ENCODE peak calls at places on chromosomes 11 and 22, in four cellular contexts. M is GM12878, Z is K562, J is WTC11. B is an unnamed sample.

GRCh38 chr11:24234822-24235508 is 261.9 kb upstream of the LUZP2 start:
- DNase-seq in J (no peak), Z (no peak), M (no peak), B (no peak)

GRCh38 chr22:23750744-23751440 is at the start of gene ZNF70:
- DNase-seq in M (no peak), Z (peak), J (peak), B (peak)

GRCh38 chr11:64638017-64638664 is 47.1 kb downstream of the SLC22A12 start:
- DNase-seq in M (no peak), J (peak), Z (peak), B (no peak)

GRCh38 chr11:67288452-67289225 is 464 bp upstream of the ANKRD13D start:
- DNase-seq in M (peak), J (peak), Z (peak), B (peak)

GRCh38 chr11:32366671-32367070 is 68.7 kb downstream of the WT1 start:
- DNase-seq in M (no peak), J (no peak), Z (no peak), B (no peak)

GRCh38 chr11:60971520-60971919 is at the start of gene CD6:
- DNase-seq in M (no peak), J (no peak), Z (no peak), B (no peak)

GRCh38 chr11:68380786-68381622 is 68.6 kb downstream of the LRP5 start:
- DNase-seq in Z (no peak), J (no peak), M (no peak), B (no peak)

GRCh38 chr11:107819361-107820014 is 39.1 kb downstream of the SLC35F2 start:
- DNase-seq in J (no peak), M (no peak), Z (no peak), B (no peak)

GRCh38 chr11:12246169-12246568 is 131.2 kb upstream of the PARVA start:
- DNase-seq in J (no peak), M (no peak), Z (no peak), B (no peak)

GRCh38 chr11:126476256-126476970 is 120.9 kb downstream of the ST3GAL4 start:
- DNase-seq in J (no peak), M (no peak), Z (no peak), B (no peak)

GRCh38 chr11:129853508-129854228 is 38.0 kb downstream of the TMEM45B start:
- DNase-seq in Z (no peak), M (no peak), J (no peak), B (peak)

GRCh38 chr22:26470807-26471206 is 12.8 kb downstream of the HPS4 start:
- DNase-seq in M (no peak), Z (no peak), J (no peak), B (no peak)

GRCh38 chr22:49918911-49919881 is 762 bp downstream of the CRELD2 start:
- DNase-seq in M (no peak), Z (no peak), J (no peak), B (no peak)

GRCh38 chr11:47233051-47233450 is 15.6 kb downstream of the ACP2 start:
- DNase-seq in J (no peak), Z (no peak), M (no peak), B (no peak)

GRCh38 chr11:32418836-32419235 is 16.5 kb downstream of the WT1 start:
- DNase-seq in Z (no peak), J (no peak), M (no peak), B (no peak)

GRCh38 chr22:23101524-23101923 is 31.2 kb downstream of the GNAZ start:
- DNase-seq in Z (no peak), J (no peak), M (no peak), B (no peak)

GRCh38 chr11:125402436-125402835 is 93.6 kb downstream of the FEZ1 start:
- DNase-seq in M (no peak), Z (no peak), J (no peak), B (no peak)

GRCh38 chr11:60125962-60126585 is 37.6 kb downstream of the MS4A2 start:
- DNase-seq in J (no peak), M (no peak), Z (no peak), B (peak)

GRCh38 chr11:66048525-66049313 is at the start of gene GAL3ST3:
- DNase-seq in J (peak), M (no peak), Z (no peak), B (no peak)

GRCh38 chr11:28072321-28072720 is 35.6 kb downstream of the KIF18A start:
- DNase-seq in J (no peak), Z (no peak), M (no peak), B (no peak)

GRCh38 chr11:9092846-9093778 is 1.7 kb upstream of the SCUBE2 start:
- DNase-seq in Z (no peak), J (no peak), M (no peak), B (no peak)

GRCh38 chr11:102312656-102313055 is 4.6 kb upstream of the BIRC3 start:
- DNase-seq in J (no peak), M (no peak), Z (no peak), B (no peak)

GRCh38 chr22:21939392-21940319 is 13.0 kb downstream of the PPM1F start:
- DNase-seq in M (no peak), Z (no peak), J (no peak), B (no peak)

DNA sequence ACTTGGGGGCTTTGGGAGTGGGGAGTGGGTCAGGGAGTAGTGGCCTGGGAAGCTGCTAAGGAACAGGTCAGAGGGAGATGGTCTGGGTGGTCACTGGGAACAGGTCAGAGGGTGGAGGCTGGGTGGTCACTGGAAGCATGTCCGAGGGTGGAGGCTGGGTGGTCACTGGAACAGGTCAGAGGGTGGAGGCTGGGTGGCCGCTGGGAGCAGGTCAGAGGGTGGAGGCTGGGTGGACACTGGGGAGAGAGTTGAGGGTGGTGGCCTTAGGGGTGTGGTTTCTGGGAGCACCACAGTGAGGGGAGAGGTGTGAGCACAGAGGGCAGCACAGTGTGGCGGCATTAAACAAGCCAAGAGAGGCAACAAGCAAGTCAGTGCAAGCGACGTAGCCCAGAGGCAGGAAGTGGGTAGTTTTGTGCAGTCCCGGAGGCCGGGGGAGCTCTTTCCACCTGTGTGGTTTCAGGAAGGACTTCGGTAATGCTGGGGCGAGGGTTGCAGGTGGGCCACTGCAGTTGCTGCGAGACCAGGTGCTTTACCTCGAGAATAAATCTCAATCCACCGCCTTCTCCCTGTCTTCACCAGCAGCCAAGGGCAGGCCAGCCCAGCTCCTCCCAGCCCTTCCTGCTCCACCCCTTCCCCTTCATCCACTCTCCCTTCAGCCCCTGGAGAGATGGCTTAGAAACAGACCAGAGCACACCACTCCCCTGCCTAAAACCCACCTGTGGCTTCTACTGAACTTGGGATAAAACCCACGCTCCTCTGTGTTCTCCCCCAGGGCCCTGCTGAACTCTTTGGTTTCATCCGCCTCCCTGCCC is 3.2 kb upstream of the CACNA1I start:
- DNase-seq in Z (no peak), J (no peak), M (no peak), B (no peak)
- TF ChIP-seq ETV6 in Z (no peak), J (no peak), M (no peak), B (no peak)

GRCh38 chr22:44888491-44888941 is 121.3 kb downstream of the PHF21B start:
- DNase-seq in M (no peak), Z (no peak), J (peak), B (no peak)
- TF ChIP-seq ETV6 in M (no peak), Z (no peak), J (no peak), B (no peak)

GRCh38 chr11:117626576-117626975 is 170.4 kb downstream of the DSCAML1 start:
- DNase-seq in M (no peak), J (no peak), Z (no peak), B (no peak)

GRCh38 chr11:117629891-117630538 is 167.0 kb downstream of the DSCAML1 start:
- DNase-seq in J (no peak), Z (no peak), M (no peak), B (no peak)

GRCh38 chr11:117627259-117627658 is 169.8 kb downstream of the DSCAML1 start:
- DNase-seq in J (no peak), Z (no peak), M (no peak), B (no peak)

GRCh38 chr11:117631336-117632090 is 165.5 kb downstream of the DSCAML1 start:
- DNase-seq in J (no peak), M (no peak), Z (no peak), B (no peak)

GRCh38 chr11:117629146-117629545 is 167.9 kb downstream of the DSCAML1 start:
- DNase-seq in M (no peak), Z (no peak), J (no peak), B (no peak)
- TF ChIP-seq ETV6 in M (no peak), Z (no peak), J (no peak), B (no peak)

DNA sequence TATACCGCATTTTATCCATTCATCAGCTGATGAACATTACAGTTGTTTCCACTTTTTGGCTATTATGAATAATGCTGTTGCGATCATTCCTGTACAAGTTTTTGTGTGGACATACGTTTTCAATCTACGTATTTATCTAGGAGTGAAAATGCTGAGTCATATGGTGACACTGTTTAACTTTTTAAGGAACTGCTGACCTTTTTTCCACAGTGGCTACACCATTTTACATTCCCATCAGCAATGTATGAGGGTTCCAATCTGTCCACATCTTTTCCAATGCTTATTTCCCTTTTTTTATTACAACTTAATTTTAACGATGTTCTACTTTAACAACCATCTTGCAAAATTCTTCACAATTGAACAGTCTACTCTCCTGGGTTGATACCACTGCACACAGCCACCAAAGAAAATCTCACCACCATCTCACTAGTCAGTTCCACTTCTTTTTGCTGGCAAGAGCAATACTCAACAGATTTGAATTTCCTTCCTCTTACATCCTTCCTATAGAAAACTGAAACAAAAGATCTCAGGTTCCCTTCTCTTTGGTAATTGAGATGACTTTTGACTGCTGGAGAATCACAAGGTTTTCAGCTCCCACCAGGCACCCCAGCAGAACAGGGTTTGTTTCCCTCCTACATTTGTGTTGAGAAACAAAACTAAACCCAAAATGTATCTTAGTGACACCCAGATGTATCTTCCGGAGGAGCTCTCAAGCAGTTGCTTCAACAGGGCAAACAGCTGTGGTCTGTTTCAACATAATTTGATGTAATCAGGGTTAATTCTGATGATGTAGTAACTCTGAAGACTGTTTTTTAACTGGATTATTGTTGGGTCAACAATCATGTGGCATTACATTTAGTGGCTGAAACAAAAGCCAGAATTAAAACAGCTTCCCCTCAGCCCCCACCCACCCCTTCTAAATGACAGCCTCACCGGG is 7.0 kb upstream of the GAB2 start:
- DNase-seq in M (peak), Z (no peak), J (no peak), B (no peak)
- TF ChIP-seq ETV6 in M (peak), Z (no peak), J (no peak), B (no peak)

GRCh38 chr11:76910620-76911414 is 50.1 kb downstream of the ACER3 start:
- DNase-seq in M (no peak), Z (peak), J (peak), B (no peak)
- TF ChIP-seq ETV6 in M (no peak), Z (no peak), J (no peak), B (no peak)

DNA sequence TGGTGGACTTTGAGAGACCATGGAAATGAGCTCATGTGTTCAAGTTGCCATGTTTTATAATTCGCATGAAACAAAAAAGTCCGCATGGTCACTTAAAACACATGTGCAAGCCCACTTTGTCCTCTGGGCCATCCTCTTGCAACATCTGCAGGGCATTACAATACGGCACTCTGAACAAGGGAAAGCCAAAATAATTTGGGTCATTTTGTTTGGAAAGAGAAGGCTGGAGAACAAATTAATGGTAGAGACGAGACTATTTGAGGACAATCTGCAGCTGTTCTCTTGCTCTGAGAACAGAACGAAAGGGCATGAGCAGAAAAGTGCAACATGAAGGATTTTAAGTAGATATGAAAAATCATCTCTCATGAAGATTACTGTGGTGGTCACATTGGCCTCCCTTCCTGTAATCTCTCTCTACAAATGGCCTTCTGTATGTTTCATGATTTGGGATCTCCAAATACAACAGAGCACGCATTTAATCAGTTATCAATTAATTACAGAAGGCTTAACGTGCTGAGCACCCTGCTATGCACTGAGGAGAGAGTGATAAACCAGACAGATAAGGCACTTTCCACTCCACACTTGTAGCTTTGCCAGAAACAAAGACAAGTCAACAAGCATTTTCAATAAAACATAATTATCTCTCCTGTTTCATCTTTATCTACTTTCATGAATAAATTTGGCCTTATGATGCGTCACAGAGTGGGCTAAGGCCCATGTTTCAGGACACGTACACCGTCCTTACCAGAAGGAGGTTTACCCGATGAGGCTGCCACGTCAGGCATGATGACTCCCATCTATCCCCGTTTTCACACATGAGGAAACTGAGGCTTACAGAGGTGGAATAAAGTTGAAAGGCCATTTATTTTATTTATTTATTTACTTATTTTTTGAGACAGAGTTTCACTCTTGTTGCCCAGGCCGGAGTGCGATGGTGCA is 384.1 kb downstream of the LARGE1 start:
- DNase-seq in M (no peak), J (no peak), Z (no peak), B (no peak)
- TF ChIP-seq ETV6 in M (no peak), J (no peak), Z (no peak), B (no peak)

GRCh38 chr22:31750365-31751284 is 693 bp upstream of the PRR14L start:
- DNase-seq in J (no peak), M (no peak), Z (no peak), B (no peak)

GRCh38 chr22:31747441-31747840 is 2.5 kb downstream of the PRR14L start:
- DNase-seq in Z (no peak), J (no peak), M (no peak), B (no peak)

GRCh38 chr22:31752096-31752847 is 1.5 kb upstream of the DEPDC5 start:
- DNase-seq in J (no peak), M (no peak), Z (no peak), B (no peak)

GRCh38 chr22:31749636-31750364 is at the start of gene PRR14L:
- DNase-seq in Z (peak), M (peak), J (peak), B (peak)

DNA sequence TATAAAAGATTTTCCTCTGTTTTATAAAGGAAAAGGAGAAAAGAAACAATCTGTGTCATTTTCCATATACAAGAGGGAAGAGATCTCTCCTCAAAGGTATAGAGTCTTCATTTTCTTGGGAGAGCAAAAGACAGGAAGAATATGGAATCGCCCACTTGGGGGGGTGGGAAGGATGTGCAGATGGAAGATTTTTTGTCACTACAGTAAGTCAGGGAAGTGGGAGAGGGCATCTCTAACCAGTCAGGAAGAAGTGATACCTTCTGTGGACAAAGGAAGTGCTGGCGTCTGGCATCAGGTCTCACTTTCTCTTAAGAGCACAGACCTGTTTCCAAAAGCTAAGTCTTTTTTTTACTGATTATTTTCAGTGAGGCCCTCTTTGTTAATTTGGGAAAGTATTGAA is 1.4 kb downstream of the PRR14L start:
- DNase-seq in M (no peak), Z (no peak), J (no peak), B (no peak)
- TF ChIP-seq ETV6 in M (no peak), Z (no peak), J (no peak), B (no peak)

GRCh38 chr11:70090989-70091388 is 12.9 kb downstream of the ANO1 start:
- DNase-seq in M (no peak), Z (no peak), J (no peak), B (no peak)
- TF ChIP-seq ETV6 in M (no peak), Z (no peak), J (no peak), B (no peak)